ENCODE peak calls at places on chromosomes 5 and 9, in eight cellular contexts. One of them, this sample, is unnamed.

GRCh38 chr9:97543568-97543967 is 42.1 kb downstream of the TMOD1 start:
- DNase-seq in skeletal muscle cell: no peak
- DNase-seq in GM13977: no peak
- DNase-seq in T-helper 17 cell: no peak
- DNase-seq in COR-L47: peak; percentile 8
- DNase-seq in DMS153: peak; percentile 49
- DNase-seq in stimulated activated CD8-positive, alpha-beta memory T cell treated with anti-CD3 and anti-CD28 coated beads, Interleukin-4, amount 100 ng/mL, for 1 hour: no peak
- DNase-seq in AG08396: no peak
- DNase-seq in this sample: peak; percentile 48

GRCh38 chr5:104412649-104413240 is 850.2 kb upstream of the NUDT12 start:
- DNase-seq in GM13977: peak; percentile 9
- DNase-seq in DMS153: no peak
- DNase-seq in T-helper 17 cell: no peak
- DNase-seq in COR-L47: peak; percentile 9
- DNase-seq in skeletal muscle cell: peak; percentile 1
- DNase-seq in AG08396: no peak
- DNase-seq in stimulated activated CD8-positive, alpha-beta memory T cell treated with anti-CD3 and anti-CD28 coated beads, Interleukin-4, amount 100 ng/mL, for 1 hour: no peak
- DNase-seq in this sample: peak; percentile 0

GRCh38 chr5:91499943-91500531 is 116.9 kb upstream of the ARRDC3 start:
- DNase-seq in GM13977: peak; percentile 32
- DNase-seq in AG08396: peak; percentile 25
- DNase-seq in COR-L47: peak; percentile 26
- DNase-seq in skeletal muscle cell: peak; percentile 4
- DNase-seq in stimulated activated CD8-positive, alpha-beta memory T cell treated with anti-CD3 and anti-CD28 coated beads, Interleukin-4, amount 100 ng/mL, for 1 hour: no peak
- DNase-seq in T-helper 17 cell: no peak
- DNase-seq in DMS153: no peak
- DNase-seq in this sample: peak; percentile 27

GRCh38 chr9:90842984-90843383 is 41.4 kb downstream of the SYK start:
- DNase-seq in DMS153: no peak
- DNase-seq in COR-L47: no peak
- DNase-seq in T-helper 17 cell: no peak
- DNase-seq in AG08396: no peak
- DNase-seq in GM13977: no peak
- DNase-seq in skeletal muscle cell: no peak
- DNase-seq in stimulated activated CD8-positive, alpha-beta memory T cell treated with anti-CD3 and anti-CD28 coated beads, Interleukin-4, amount 100 ng/mL, for 1 hour: no peak
- DNase-seq in this sample: no peak

GRCh38 chr5:91957671-91958070 is 574.6 kb upstream of the ARRDC3 start:
- DNase-seq in AG08396: no peak
- DNase-seq in stimulated activated CD8-positive, alpha-beta memory T cell treated with anti-CD3 and anti-CD28 coated beads, Interleukin-4, amount 100 ng/mL, for 1 hour: no peak
- DNase-seq in T-helper 17 cell: no peak
- DNase-seq in skeletal muscle cell: no peak
- DNase-seq in DMS153: no peak
- DNase-seq in COR-L47: no peak
- DNase-seq in GM13977: no peak
- DNase-seq in this sample: no peak

GRCh38 chr5:50717615-50718014 is 51.2 kb downstream of the PARP8 start:
- DNase-seq in stimulated activated CD8-positive, alpha-beta memory T cell treated with anti-CD3 and anti-CD28 coated beads, Interleukin-4, amount 100 ng/mL, for 1 hour: no peak
- DNase-seq in DMS153: no peak
- DNase-seq in T-helper 17 cell: no peak
- DNase-seq in AG08396: no peak
- DNase-seq in skeletal muscle cell: no peak
- DNase-seq in GM13977: no peak
- DNase-seq in COR-L47: no peak
- DNase-seq in this sample: no peak

GRCh38 chr9:111839387-111839786 is 44.6 kb upstream of the SHOC1 start:
- DNase-seq in stimulated activated CD8-positive, alpha-beta memory T cell treated with anti-CD3 and anti-CD28 coated beads, Interleukin-4, amount 100 ng/mL, for 1 hour: no peak
- DNase-seq in skeletal muscle cell: peak; percentile 79
- DNase-seq in DMS153: no peak
- DNase-seq in COR-L47: no peak
- DNase-seq in GM13977: peak; percentile 44
- DNase-seq in T-helper 17 cell: no peak
- DNase-seq in AG08396: no peak
- DNase-seq in this sample: no peak

GRCh38 chr5:76494201-76494600 is 91.1 kb downstream of the IQGAP2 start:
- DNase-seq in GM13977: no peak
- DNase-seq in T-helper 17 cell: no peak
- DNase-seq in DMS153: no peak
- DNase-seq in stimulated activated CD8-positive, alpha-beta memory T cell treated with anti-CD3 and anti-CD28 coated beads, Interleukin-4, amount 100 ng/mL, for 1 hour: no peak
- DNase-seq in skeletal muscle cell: no peak
- DNase-seq in COR-L47: no peak
- DNase-seq in AG08396: no peak
- DNase-seq in this sample: no peak

GRCh38 chr9:136081113-136081825 is 13.8 kb downstream of the NACC2 start:
- DNase-seq in GM13977: no peak
- DNase-seq in COR-L47: peak; percentile 74
- DNase-seq in DMS153: peak; percentile 9
- DNase-seq in AG08396: no peak
- DNase-seq in T-helper 17 cell: no peak
- DNase-seq in stimulated activated CD8-positive, alpha-beta memory T cell treated with anti-CD3 and anti-CD28 coated beads, Interleukin-4, amount 100 ng/mL, for 1 hour: no peak
- DNase-seq in skeletal muscle cell: peak; percentile 30
- DNase-seq in this sample: peak; percentile 75

GRCh38 chr5:142143878-142144277 is 35.3 kb downstream of the NDFIP1 start:
- DNase-seq in stimulated activated CD8-positive, alpha-beta memory T cell treated with anti-CD3 and anti-CD28 coated beads, Interleukin-4, amount 100 ng/mL, for 1 hour: no peak
- DNase-seq in DMS153: no peak
- DNase-seq in GM13977: peak; percentile 48
- DNase-seq in skeletal muscle cell: peak; percentile 9
- DNase-seq in AG08396: peak; percentile 29
- DNase-seq in COR-L47: peak; percentile 9
- DNase-seq in T-helper 17 cell: no peak
- DNase-seq in this sample: peak; percentile 1

GRCh38 chr9:135061441-135061840 is 26.0 kb upstream of the OLFM1 start:
- DNase-seq in T-helper 17 cell: no peak
- DNase-seq in GM13977: no peak
- DNase-seq in skeletal muscle cell: no peak
- DNase-seq in COR-L47: no peak
- DNase-seq in AG08396: no peak
- DNase-seq in DMS153: no peak
- DNase-seq in stimulated activated CD8-positive, alpha-beta memory T cell treated with anti-CD3 and anti-CD28 coated beads, Interleukin-4, amount 100 ng/mL, for 1 hour: no peak
- DNase-seq in this sample: no peak

GRCh38 chr5:31029925-31030324 is 163.6 kb upstream of the CDH6 start:
- DNase-seq in skeletal muscle cell: no peak
- DNase-seq in AG08396: no peak
- DNase-seq in COR-L47: no peak
- DNase-seq in T-helper 17 cell: no peak
- DNase-seq in DMS153: no peak
- DNase-seq in stimulated activated CD8-positive, alpha-beta memory T cell treated with anti-CD3 and anti-CD28 coated beads, Interleukin-4, amount 100 ng/mL, for 1 hour: no peak
- DNase-seq in GM13977: no peak
- DNase-seq in this sample: no peak

GRCh38 chr5:80269991-80270438 is 14.2 kb upstream of the SERINC5 start:
- DNase-seq in T-helper 17 cell: peak; percentile 18
- DNase-seq in DMS153: no peak
- DNase-seq in COR-L47: no peak
- DNase-seq in stimulated activated CD8-positive, alpha-beta memory T cell treated with anti-CD3 and anti-CD28 coated beads, Interleukin-4, amount 100 ng/mL, for 1 hour: no peak
- DNase-seq in AG08396: no peak
- DNase-seq in skeletal muscle cell: no peak
- DNase-seq in GM13977: no peak
- DNase-seq in this sample: no peak

GRCh38 chr5:142360607-142361120 is 35.8 kb upstream of the SPRY4 start:
- DNase-seq in stimulated activated CD8-positive, alpha-beta memory T cell treated with anti-CD3 and anti-CD28 coated beads, Interleukin-4, amount 100 ng/mL, for 1 hour: no peak
- DNase-seq in GM13977: no peak
- DNase-seq in AG08396: no peak
- DNase-seq in skeletal muscle cell: peak; percentile 55
- DNase-seq in DMS153: peak; percentile 4
- DNase-seq in COR-L47: no peak
- DNase-seq in T-helper 17 cell: no peak
- DNase-seq in this sample: peak; percentile 72

GRCh38 chr5:139137703-139138102 is 60.5 kb downstream of the SIL1 start:
- DNase-seq in T-helper 17 cell: no peak
- DNase-seq in skeletal muscle cell: no peak
- DNase-seq in GM13977: no peak
- DNase-seq in COR-L47: peak; percentile 52
- DNase-seq in stimulated activated CD8-positive, alpha-beta memory T cell treated with anti-CD3 and anti-CD28 coated beads, Interleukin-4, amount 100 ng/mL, for 1 hour: no peak
- DNase-seq in DMS153: peak; percentile 24
- DNase-seq in AG08396: no peak
- DNase-seq in this sample: peak; percentile 37

GRCh38 chr5:173940269-173940668 is 48.7 kb upstream of the C5orf47 start:
- DNase-seq in T-helper 17 cell: no peak
- DNase-seq in GM13977: no peak
- DNase-seq in DMS153: no peak
- DNase-seq in AG08396: no peak
- DNase-seq in skeletal muscle cell: no peak
- DNase-seq in COR-L47: no peak
- DNase-seq in stimulated activated CD8-positive, alpha-beta memory T cell treated with anti-CD3 and anti-CD28 coated beads, Interleukin-4, amount 100 ng/mL, for 1 hour: no peak
- DNase-seq in this sample: no peak

GRCh38 chr5:55597014-55597981 is 62.5 kb upstream of the PLPP1 start:
- DNase-seq in skeletal muscle cell: no peak
- DNase-seq in T-helper 17 cell: no peak
- DNase-seq in DMS153: no peak
- DNase-seq in AG08396: peak; percentile 44
- DNase-seq in GM13977: no peak
- DNase-seq in stimulated activated CD8-positive, alpha-beta memory T cell treated with anti-CD3 and anti-CD28 coated beads, Interleukin-4, amount 100 ng/mL, for 1 hour: no peak
- DNase-seq in COR-L47: no peak
- DNase-seq in this sample: no peak

GRCh38 chr9:131557855-131558548 is 12.7 kb downstream of the PRRT1B start:
- DNase-seq in AG08396: no peak
- DNase-seq in COR-L47: no peak
- DNase-seq in GM13977: no peak
- DNase-seq in DMS153: no peak
- DNase-seq in T-helper 17 cell: no peak
- DNase-seq in stimulated activated CD8-positive, alpha-beta memory T cell treated with anti-CD3 and anti-CD28 coated beads, Interleukin-4, amount 100 ng/mL, for 1 hour: no peak
- DNase-seq in skeletal muscle cell: no peak
- DNase-seq in this sample: no peak

GRCh38 chr9:113587471-113588031 is 124.0 kb downstream of the RGS3 start:
- DNase-seq in COR-L47: no peak
- DNase-seq in GM13977: no peak
- DNase-seq in DMS153: no peak
- DNase-seq in skeletal muscle cell: no peak
- DNase-seq in T-helper 17 cell: no peak
- DNase-seq in AG08396: no peak
- DNase-seq in stimulated activated CD8-positive, alpha-beta memory T cell treated with anti-CD3 and anti-CD28 coated beads, Interleukin-4, amount 100 ng/mL, for 1 hour: no peak
- DNase-seq in this sample: no peak

GRCh38 chr9:134167530-134167931 is 3.2 kb upstream of the RNU6ATAC start:
- DNase-seq in COR-L47: no peak
- DNase-seq in T-helper 17 cell: no peak
- DNase-seq in skeletal muscle cell: no peak
- DNase-seq in DMS153: no peak
- DNase-seq in AG08396: peak; percentile 47
- DNase-seq in GM13977: no peak
- DNase-seq in stimulated activated CD8-positive, alpha-beta memory T cell treated with anti-CD3 and anti-CD28 coated beads, Interleukin-4, amount 100 ng/mL, for 1 hour: no peak
- DNase-seq in this sample: no peak

GRCh38 chr5:71938886-71939285 is 168.4 kb upstream of the MAP1B start:
- DNase-seq in stimulated activated CD8-positive, alpha-beta memory T cell treated with anti-CD3 and anti-CD28 coated beads, Interleukin-4, amount 100 ng/mL, for 1 hour: no peak
- DNase-seq in DMS153: peak; percentile 76
- DNase-seq in GM13977: no peak
- DNase-seq in T-helper 17 cell: no peak
- DNase-seq in skeletal muscle cell: no peak
- DNase-seq in AG08396: no peak
- DNase-seq in COR-L47: peak; percentile 95
- DNase-seq in this sample: peak; percentile 89

GRCh38 chr9:4804531-4805016 is 11.8 kb downstream of the RCL1 start:
- DNase-seq in T-helper 17 cell: no peak
- DNase-seq in DMS153: no peak
- DNase-seq in skeletal muscle cell: no peak
- DNase-seq in GM13977: no peak
- DNase-seq in AG08396: no peak
- DNase-seq in stimulated activated CD8-positive, alpha-beta memory T cell treated with anti-CD3 and anti-CD28 coated beads, Interleukin-4, amount 100 ng/mL, for 1 hour: no peak
- DNase-seq in COR-L47: no peak
- DNase-seq in this sample: no peak

GRCh38 chr5:59322887-59323286 is 570.6 kb downstream of the PDE4D start:
- DNase-seq in DMS153: no peak
- DNase-seq in skeletal muscle cell: no peak
- DNase-seq in stimulated activated CD8-positive, alpha-beta memory T cell treated with anti-CD3 and anti-CD28 coated beads, Interleukin-4, amount 100 ng/mL, for 1 hour: no peak
- DNase-seq in GM13977: no peak
- DNase-seq in AG08396: no peak
- DNase-seq in COR-L47: no peak
- DNase-seq in T-helper 17 cell: no peak
- DNase-seq in this sample: no peak

GRCh38 chr5:149362541-149362940 is 4.7 kb downstream of the PCYOX1L start:
- DNase-seq in AG08396: no peak
- DNase-seq in T-helper 17 cell: no peak
- DNase-seq in GM13977: no peak
- DNase-seq in DMS153: no peak
- DNase-seq in COR-L47: no peak
- DNase-seq in stimulated activated CD8-positive, alpha-beta memory T cell treated with anti-CD3 and anti-CD28 coated beads, Interleukin-4, amount 100 ng/mL, for 1 hour: no peak
- DNase-seq in skeletal muscle cell: no peak
- DNase-seq in this sample: no peak

GRCh38 chr5:58849995-58850667 is 267.3 kb downstream of the RAB3C start:
- DNase-seq in GM13977: peak; percentile 20
- DNase-seq in T-helper 17 cell: no peak
- DNase-seq in stimulated activated CD8-positive, alpha-beta memory T cell treated with anti-CD3 and anti-CD28 coated beads, Interleukin-4, amount 100 ng/mL, for 1 hour: no peak
- DNase-seq in DMS153: no peak
- DNase-seq in COR-L47: peak; percentile 78
- DNase-seq in AG08396: peak; percentile 9
- DNase-seq in skeletal muscle cell: no peak
- DNase-seq in this sample: peak; percentile 23

GRCh38 chr9:21465138-21465537 is 17.0 kb downstream of the IFNE start:
- DNase-seq in skeletal muscle cell: no peak
- DNase-seq in GM13977: no peak
- DNase-seq in DMS153: no peak
- DNase-seq in AG08396: no peak
- DNase-seq in stimulated activated CD8-positive, alpha-beta memory T cell treated with anti-CD3 and anti-CD28 coated beads, Interleukin-4, amount 100 ng/mL, for 1 hour: no peak
- DNase-seq in COR-L47: no peak
- DNase-seq in T-helper 17 cell: no peak
- DNase-seq in this sample: no peak

GRCh38 chr9:88745281-88746001 is 210.5 kb downstream of the NXNL2 start:
- DNase-seq in AG08396: peak; percentile 60
- DNase-seq in skeletal muscle cell: peak; percentile 84
- DNase-seq in COR-L47: no peak
- DNase-seq in DMS153: no peak
- DNase-seq in GM13977: no peak
- DNase-seq in stimulated activated CD8-positive, alpha-beta memory T cell treated with anti-CD3 and anti-CD28 coated beads, Interleukin-4, amount 100 ng/mL, for 1 hour: no peak
- DNase-seq in T-helper 17 cell: no peak
- DNase-seq in this sample: no peak

GRCh38 chr5:115452791-115453190 is 91.8 kb downstream of the FEM1C start:
- DNase-seq in COR-L47: no peak
- DNase-seq in skeletal muscle cell: peak; percentile 65
- DNase-seq in stimulated activated CD8-positive, alpha-beta memory T cell treated with anti-CD3 and anti-CD28 coated beads, Interleukin-4, amount 100 ng/mL, for 1 hour: no peak
- DNase-seq in T-helper 17 cell: no peak
- DNase-seq in AG08396: no peak
- DNase-seq in DMS153: no peak
- DNase-seq in GM13977: no peak
- DNase-seq in this sample: no peak

GRCh38 chr9:121348321-121348720 is 21.7 kb downstream of the STOM start:
- DNase-seq in GM13977: no peak
- DNase-seq in T-helper 17 cell: no peak
- DNase-seq in DMS153: no peak
- DNase-seq in stimulated activated CD8-positive, alpha-beta memory T cell treated with anti-CD3 and anti-CD28 coated beads, Interleukin-4, amount 100 ng/mL, for 1 hour: no peak
- DNase-seq in skeletal muscle cell: no peak
- DNase-seq in AG08396: no peak
- DNase-seq in COR-L47: no peak
- DNase-seq in this sample: no peak

GRCh38 chr5:39208471-39208870 is 10.9 kb downstream of the FYB1 start:
- DNase-seq in AG08396: no peak
- DNase-seq in DMS153: no peak
- DNase-seq in COR-L47: no peak
- DNase-seq in T-helper 17 cell: no peak
- DNase-seq in stimulated activated CD8-positive, alpha-beta memory T cell treated with anti-CD3 and anti-CD28 coated beads, Interleukin-4, amount 100 ng/mL, for 1 hour: no peak
- DNase-seq in GM13977: no peak
- DNase-seq in skeletal muscle cell: no peak
- DNase-seq in this sample: no peak

GRCh38 chr9:96052703-96053102 is 177.2 kb downstream of the ERCC6L2 start:
- DNase-seq in stimulated activated CD8-positive, alpha-beta memory T cell treated with anti-CD3 and anti-CD28 coated beads, Interleukin-4, amount 100 ng/mL, for 1 hour: no peak
- DNase-seq in COR-L47: no peak
- DNase-seq in T-helper 17 cell: no peak
- DNase-seq in skeletal muscle cell: no peak
- DNase-seq in GM13977: no peak
- DNase-seq in DMS153: no peak
- DNase-seq in AG08396: no peak
- DNase-seq in this sample: no peak

GRCh38 chr9:95120781-95121370 is 196.6 kb downstream of the FANCC start:
- DNase-seq in skeletal muscle cell: no peak
- DNase-seq in GM13977: no peak
- DNase-seq in AG08396: no peak
- DNase-seq in DMS153: no peak
- DNase-seq in T-helper 17 cell: no peak
- DNase-seq in stimulated activated CD8-positive, alpha-beta memory T cell treated with anti-CD3 and anti-CD28 coated beads, Interleukin-4, amount 100 ng/mL, for 1 hour: no peak
- DNase-seq in COR-L47: no peak
- DNase-seq in this sample: no peak

GRCh38 chr5:60261732-60262131 is 368.2 kb upstream of the PDE4D start:
- DNase-seq in T-helper 17 cell: no peak
- DNase-seq in stimulated activated CD8-positive, alpha-beta memory T cell treated with anti-CD3 and anti-CD28 coated beads, Interleukin-4, amount 100 ng/mL, for 1 hour: no peak
- DNase-seq in AG08396: no peak
- DNase-seq in skeletal muscle cell: no peak
- DNase-seq in COR-L47: no peak
- DNase-seq in DMS153: no peak
- DNase-seq in GM13977: no peak
- DNase-seq in this sample: no peak

GRCh38 chr9:70924380-70924779 is 197.0 kb downstream of the TRPM3 start:
- DNase-seq in GM13977: no peak
- DNase-seq in DMS153: no peak
- DNase-seq in AG08396: peak; percentile 22
- DNase-seq in stimulated activated CD8-positive, alpha-beta memory T cell treated with anti-CD3 and anti-CD28 coated beads, Interleukin-4, amount 100 ng/mL, for 1 hour: no peak
- DNase-seq in skeletal muscle cell: peak; percentile 73
- DNase-seq in T-helper 17 cell: no peak
- DNase-seq in COR-L47: no peak
- DNase-seq in this sample: no peak